ENCODE peak calls at places on chromosomes 16 and 17, in ten cellular contexts. One of them, this sample, is unnamed.

GRCh38 chr16:62870554-62870953 is 834.3 kb upstream of the CDH8 start:
- DNase-seq in endothelial cell of umbilical vein: no peak
- DNase-seq in thoracic aorta: no peak
- DNase-seq in foreskin fibroblast: no peak
- DNase-seq in cardiac fibroblast: no peak
- DNase-seq in A549: no peak
- DNase-seq in cardiac muscle cell: no peak
- DNase-seq in PC-9: no peak
- DNase-seq in mucosa of descending colon: no peak
- DNase-seq in lung: no peak
- DNase-seq in this sample: peak; percentile 15

GRCh38 chr17:45426561-45426960 is 6.1 kb downstream of the ARHGAP27 start:
- DNase-seq in endothelial cell of umbilical vein: no peak
- DNase-seq in thoracic aorta: no peak
- DNase-seq in foreskin fibroblast: no peak
- DNase-seq in cardiac fibroblast: no peak
- DNase-seq in A549: no peak
- DNase-seq in cardiac muscle cell: no peak
- DNase-seq in PC-9: no peak
- DNase-seq in mucosa of descending colon: peak; percentile 31
- DNase-seq in lung: no peak
- DNase-seq in this sample: no peak

GRCh38 chr16:17803625-17804410 is 333.1 kb upstream of the XYLT1 start:
- DNase-seq in endothelial cell of umbilical vein: no peak
- DNase-seq in thoracic aorta: no peak
- DNase-seq in foreskin fibroblast: peak; percentile 74
- DNase-seq in cardiac fibroblast: peak; percentile 12
- DNase-seq in A549: no peak
- DNase-seq in cardiac muscle cell: no peak
- DNase-seq in PC-9: no peak
- DNase-seq in mucosa of descending colon: no peak
- DNase-seq in lung: no peak
- DNase-seq in this sample: no peak

GRCh38 chr17:72710834-72711233 is 381.7 kb downstream of the SLC39A11 start:
- DNase-seq in endothelial cell of umbilical vein: no peak
- DNase-seq in thoracic aorta: no peak
- DNase-seq in foreskin fibroblast: no peak
- DNase-seq in cardiac fibroblast: no peak
- DNase-seq in A549: no peak
- DNase-seq in cardiac muscle cell: no peak
- DNase-seq in PC-9: no peak
- DNase-seq in mucosa of descending colon: no peak
- DNase-seq in lung: no peak
- DNase-seq in this sample: no peak

GRCh38 chr16:57589374-57589773 is 39.1 kb upstream of the ADGRG1 start:
- DNase-seq in endothelial cell of umbilical vein: no peak
- DNase-seq in thoracic aorta: no peak
- DNase-seq in foreskin fibroblast: no peak
- DNase-seq in cardiac fibroblast: no peak
- DNase-seq in A549: no peak
- DNase-seq in cardiac muscle cell: no peak
- DNase-seq in PC-9: no peak
- DNase-seq in mucosa of descending colon: no peak
- DNase-seq in lung: no peak
- DNase-seq in this sample: no peak

GRCh38 chr17:7884581-7885356 is 3.8 kb upstream of the CHD3 start:
- DNase-seq in endothelial cell of umbilical vein: no peak
- DNase-seq in thoracic aorta: no peak
- DNase-seq in foreskin fibroblast: no peak
- DNase-seq in cardiac fibroblast: no peak
- DNase-seq in A549: no peak
- DNase-seq in cardiac muscle cell: peak; percentile 33
- DNase-seq in PC-9: peak; percentile 25
- DNase-seq in mucosa of descending colon: peak; percentile 71
- DNase-seq in lung: no peak
- DNase-seq in this sample: peak; percentile 22

GRCh38 chr16:81514041-81514559 is 69.5 kb downstream of the CMIP start:
- DNase-seq in endothelial cell of umbilical vein: no peak
- DNase-seq in thoracic aorta: no peak
- DNase-seq in foreskin fibroblast: no peak
- DNase-seq in cardiac fibroblast: no peak
- DNase-seq in A549: no peak
- DNase-seq in cardiac muscle cell: no peak
- DNase-seq in PC-9: no peak
- DNase-seq in mucosa of descending colon: no peak
- DNase-seq in lung: no peak
- DNase-seq in this sample: peak; percentile 50

GRCh38 chr17:75808905-75809621 is 24.5 kb downstream of the UNK start:
- DNase-seq in endothelial cell of umbilical vein: no peak
- DNase-seq in thoracic aorta: no peak
- DNase-seq in foreskin fibroblast: peak; percentile 47
- DNase-seq in cardiac fibroblast: peak; percentile 83
- DNase-seq in A549: no peak
- DNase-seq in cardiac muscle cell: peak; percentile 46
- DNase-seq in PC-9: no peak
- DNase-seq in mucosa of descending colon: no peak
- DNase-seq in lung: no peak
- DNase-seq in this sample: no peak

GRCh38 chr17:43951750-43952149 is 2.0 kb downstream of the PYY start:
- DNase-seq in endothelial cell of umbilical vein: no peak
- DNase-seq in thoracic aorta: no peak
- DNase-seq in foreskin fibroblast: no peak
- DNase-seq in cardiac fibroblast: no peak
- DNase-seq in A549: no peak
- DNase-seq in cardiac muscle cell: no peak
- DNase-seq in PC-9: no peak
- DNase-seq in mucosa of descending colon: no peak
- DNase-seq in lung: no peak
- DNase-seq in this sample: no peak

GRCh38 chr17:64281962-64282752 is 19.1 kb upstream of the TEX2 start:
- DNase-seq in endothelial cell of umbilical vein: peak; percentile 87
- DNase-seq in thoracic aorta: no peak
- DNase-seq in foreskin fibroblast: peak; percentile 58
- DNase-seq in cardiac fibroblast: peak; percentile 89
- DNase-seq in A549: peak; percentile 68
- DNase-seq in cardiac muscle cell: peak; percentile 82
- DNase-seq in PC-9: peak; percentile 41
- DNase-seq in mucosa of descending colon: peak; percentile 34
- DNase-seq in lung: peak; percentile 54
- DNase-seq in this sample: no peak

GRCh38 chr16:4322121-4323035 is 6.5 kb downstream of the GLIS2 start:
- DNase-seq in endothelial cell of umbilical vein: no peak
- DNase-seq in thoracic aorta: no peak
- DNase-seq in foreskin fibroblast: no peak
- DNase-seq in cardiac fibroblast: no peak
- DNase-seq in A549: no peak
- DNase-seq in cardiac muscle cell: no peak
- DNase-seq in PC-9: no peak
- DNase-seq in mucosa of descending colon: no peak
- DNase-seq in lung: no peak
- DNase-seq in this sample: no peak

GRCh38 chr17:6005939-6006338 is 64.2 kb upstream of the WSCD1 start:
- DNase-seq in endothelial cell of umbilical vein: no peak
- DNase-seq in thoracic aorta: no peak
- DNase-seq in foreskin fibroblast: no peak
- DNase-seq in cardiac fibroblast: no peak
- DNase-seq in A549: no peak
- DNase-seq in cardiac muscle cell: no peak
- DNase-seq in PC-9: no peak
- DNase-seq in mucosa of descending colon: no peak
- DNase-seq in lung: no peak
- DNase-seq in this sample: no peak

GRCh38 chr17:16371742-16372141 is 9.1 kb upstream of the UBB start:
- DNase-seq in endothelial cell of umbilical vein: peak; percentile 39
- DNase-seq in thoracic aorta: no peak
- DNase-seq in foreskin fibroblast: peak; percentile 92
- DNase-seq in cardiac fibroblast: peak; percentile 49
- DNase-seq in A549: no peak
- DNase-seq in cardiac muscle cell: no peak
- DNase-seq in PC-9: no peak
- DNase-seq in mucosa of descending colon: no peak
- DNase-seq in lung: no peak
- DNase-seq in this sample: no peak

GRCh38 chr17:7351665-7352558 is at the start of gene KCTD11:
- DNase-seq in endothelial cell of umbilical vein: peak; percentile 76
- DNase-seq in thoracic aorta: peak; percentile 74
- DNase-seq in foreskin fibroblast: peak; percentile 91
- DNase-seq in cardiac fibroblast: peak; percentile 95
- DNase-seq in A549: peak; percentile 96
- DNase-seq in cardiac muscle cell: peak; percentile 94
- DNase-seq in PC-9: peak; percentile 99
- DNase-seq in mucosa of descending colon: peak; percentile 96
- DNase-seq in lung: peak; percentile 91
- DNase-seq in this sample: peak; percentile 87

GRCh38 chr17:19361326-19361725 is 1.2 kb downstream of the B9D1 start:
- DNase-seq in endothelial cell of umbilical vein: no peak
- DNase-seq in thoracic aorta: no peak
- DNase-seq in foreskin fibroblast: no peak
- DNase-seq in cardiac fibroblast: no peak
- DNase-seq in A549: no peak
- DNase-seq in cardiac muscle cell: no peak
- DNase-seq in PC-9: no peak
- DNase-seq in mucosa of descending colon: no peak
- DNase-seq in lung: no peak
- DNase-seq in this sample: no peak

GRCh38 chr17:57016764-57017116 is 38.8 kb downstream of the SCPEP1 start:
- DNase-seq in endothelial cell of umbilical vein: no peak
- DNase-seq in thoracic aorta: no peak
- DNase-seq in foreskin fibroblast: peak; percentile 13
- DNase-seq in cardiac fibroblast: no peak
- DNase-seq in A549: no peak
- DNase-seq in cardiac muscle cell: no peak
- DNase-seq in PC-9: peak; percentile 63
- DNase-seq in mucosa of descending colon: no peak
- DNase-seq in lung: no peak
- DNase-seq in this sample: no peak

GRCh38 chr17:37792787-37793186 is 47.9 kb upstream of the HNF1B start:
- DNase-seq in endothelial cell of umbilical vein: peak; percentile 14
- DNase-seq in thoracic aorta: no peak
- DNase-seq in foreskin fibroblast: peak; percentile 30
- DNase-seq in cardiac fibroblast: no peak
- DNase-seq in A549: no peak
- DNase-seq in cardiac muscle cell: no peak
- DNase-seq in PC-9: no peak
- DNase-seq in mucosa of descending colon: no peak
- DNase-seq in lung: no peak
- DNase-seq in this sample: no peak

GRCh38 chr17:34318474-34318873 is 761 bp upstream of the CCL8 start:
- DNase-seq in endothelial cell of umbilical vein: no peak
- DNase-seq in thoracic aorta: no peak
- DNase-seq in foreskin fibroblast: no peak
- DNase-seq in cardiac fibroblast: no peak
- DNase-seq in A549: peak; percentile 28
- DNase-seq in cardiac muscle cell: no peak
- DNase-seq in PC-9: no peak
- DNase-seq in mucosa of descending colon: peak; percentile 29
- DNase-seq in lung: no peak
- DNase-seq in this sample: no peak

GRCh38 chr16:24253192-24253591 is 2.9 kb upstream of the CACNG3 start:
- DNase-seq in endothelial cell of umbilical vein: peak; percentile 43
- DNase-seq in thoracic aorta: no peak
- DNase-seq in foreskin fibroblast: no peak
- DNase-seq in cardiac fibroblast: peak; percentile 39
- DNase-seq in A549: peak; percentile 45
- DNase-seq in cardiac muscle cell: peak; percentile 78
- DNase-seq in PC-9: peak; percentile 11
- DNase-seq in mucosa of descending colon: no peak
- DNase-seq in lung: no peak
- DNase-seq in this sample: peak; percentile 21

GRCh38 chr16:86508947-86509758 is 1.2 kb upstream of the FOXF1 start:
- DNase-seq in endothelial cell of umbilical vein: peak; percentile 70
- DNase-seq in thoracic aorta: no peak
- DNase-seq in foreskin fibroblast: peak; percentile 77
- DNase-seq in cardiac fibroblast: peak; percentile 73
- DNase-seq in A549: no peak
- DNase-seq in cardiac muscle cell: peak; percentile 53
- DNase-seq in PC-9: peak; percentile 27
- DNase-seq in mucosa of descending colon: peak; percentile 58
- DNase-seq in lung: peak; percentile 35
- DNase-seq in this sample: peak; percentile 61
- H3K4me3 ChIP-seq in endothelial cell of umbilical vein: peak overlapping the region; percentile 10
- H3K4me3 ChIP-seq in thoracic aorta: peak overlapping the region; percentile 73
- H3K4me3 ChIP-seq in foreskin fibroblast: peak overlapping the region; percentile 77
- H3K4me3 ChIP-seq in cardiac fibroblast: peak overlapping the region; percentile 49
- H3K4me3 ChIP-seq in A549: peak overlapping the region; percentile 46
- H3K4me3 ChIP-seq in cardiac muscle cell: peak overlapping the region; percentile 34
- H3K4me3 ChIP-seq in PC-9: no peak overlapping the region
- H3K4me3 ChIP-seq in mucosa of descending colon: peak overlapping the region; percentile 24
- H3K4me3 ChIP-seq in lung: peak overlapping the region; percentile 55
- H3K4me3 ChIP-seq in this sample: peak overlapping the region; percentile 59

GRCh38 chr17:77036841-77037381 is 103.9 kb upstream of the SEC14L1 start:
- DNase-seq in endothelial cell of umbilical vein: no peak
- DNase-seq in thoracic aorta: no peak
- DNase-seq in foreskin fibroblast: no peak
- DNase-seq in cardiac fibroblast: peak; percentile 10
- DNase-seq in A549: no peak
- DNase-seq in cardiac muscle cell: no peak
- DNase-seq in PC-9: peak; percentile 45
- DNase-seq in mucosa of descending colon: no peak
- DNase-seq in lung: no peak
- DNase-seq in this sample: no peak
- TF ChIP-seq CTCF in endothelial cell of umbilical vein: no peak
- TF ChIP-seq CTCF in thoracic aorta: no peak
- TF ChIP-seq CTCF in foreskin fibroblast: no peak
- TF ChIP-seq CTCF in cardiac fibroblast: no peak
- TF ChIP-seq CTCF in A549: no peak
- TF ChIP-seq CTCF in cardiac muscle cell: peak; percentile 8
- TF ChIP-seq CTCF in PC-9: no peak
- TF ChIP-seq CTCF in mucosa of descending colon: no peak
- TF ChIP-seq CTCF in lung: no peak
- TF ChIP-seq CTCF in this sample: no peak

GRCh38 chr17:77280304-77280910 is 139.6 kb downstream of the SEC14L1 start:
- DNase-seq in endothelial cell of umbilical vein: peak; percentile 53
- DNase-seq in thoracic aorta: no peak
- DNase-seq in foreskin fibroblast: peak; percentile 52
- DNase-seq in cardiac fibroblast: peak; percentile 89
- DNase-seq in A549: no peak
- DNase-seq in cardiac muscle cell: no peak
- DNase-seq in PC-9: peak; percentile 40
- DNase-seq in mucosa of descending colon: peak; percentile 78
- DNase-seq in lung: no peak
- DNase-seq in this sample: no peak
- H3K4me3 ChIP-seq in endothelial cell of umbilical vein: peak overlapping the region; percentile 35
- H3K4me3 ChIP-seq in thoracic aorta: peak overlapping the region; percentile 56
- H3K4me3 ChIP-seq in foreskin fibroblast: peak overlapping the region; percentile 38
- H3K4me3 ChIP-seq in cardiac fibroblast: peak overlapping the region; percentile 47
- H3K4me3 ChIP-seq in A549: peak overlapping the region; percentile 81
- H3K4me3 ChIP-seq in cardiac muscle cell: peak overlapping the region; percentile 49
- H3K4me3 ChIP-seq in PC-9: peak overlapping the region; percentile 61
- H3K4me3 ChIP-seq in mucosa of descending colon: no peak overlapping the region
- H3K4me3 ChIP-seq in lung: no peak overlapping the region
- H3K4me3 ChIP-seq in this sample: peak overlapping the region; percentile 29

DNA sequence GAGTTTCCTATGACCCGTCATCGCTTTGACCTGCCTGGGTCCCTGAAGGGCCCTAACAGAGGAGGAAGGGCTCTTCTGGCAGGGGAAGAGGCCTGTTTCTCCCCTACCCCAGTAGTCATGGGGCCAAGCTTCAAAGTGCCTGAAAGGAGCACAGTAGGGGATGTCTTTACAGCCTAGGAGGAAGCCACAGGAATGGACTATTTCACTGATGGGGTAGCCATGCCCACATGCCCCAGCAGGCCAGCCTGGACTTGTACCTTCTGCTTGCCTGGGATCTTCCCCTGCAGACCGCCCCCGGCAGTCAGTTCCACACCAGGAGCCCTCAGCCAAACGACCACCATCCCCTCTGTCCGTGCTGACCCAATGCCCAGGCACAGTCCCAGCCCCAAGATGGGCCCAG is 41.8 kb upstream of the PEMT start:
- DNase-seq in endothelial cell of umbilical vein: no peak
- DNase-seq in thoracic aorta: no peak
- DNase-seq in foreskin fibroblast: no peak
- DNase-seq in cardiac fibroblast: no peak
- DNase-seq in A549: no peak
- DNase-seq in cardiac muscle cell: no peak
- DNase-seq in PC-9: no peak
- DNase-seq in mucosa of descending colon: no peak
- DNase-seq in lung: no peak
- DNase-seq in this sample: no peak
- TF ChIP-seq CTCF in endothelial cell of umbilical vein: no peak
- TF ChIP-seq CTCF in thoracic aorta: no peak
- TF ChIP-seq CTCF in foreskin fibroblast: no peak
- TF ChIP-seq CTCF in cardiac fibroblast: no peak
- TF ChIP-seq CTCF in A549: no peak
- TF ChIP-seq CTCF in cardiac muscle cell: no peak
- TF ChIP-seq CTCF in PC-9: no peak
- TF ChIP-seq CTCF in mucosa of descending colon: no peak
- TF ChIP-seq CTCF in lung: no peak
- TF ChIP-seq CTCF in this sample: no peak